ENCODE peak calls at places on chromosome 13, in ten cellular contexts. B is cardiac fibroblast, W is BE2C, S is HFF-Myc, D is CD14-positive monocyte, R is WTC11, N is neural crest cell, J is progenitor cell of endocrine pancreas, U is ascending aorta, Q is fibroblast of pulmonary artery. E is an unnamed sample.

GRCh38 chr13:113863511-113864302 is at the start of gene GAS6:
- DNase-seq in B (peak; percentile 35), W (peak; percentile 49), S (no peak), D (no peak), R (peak; percentile 57), N (peak; percentile 40), J (peak; percentile 41), U (no peak), Q (peak; percentile 35), E (peak; percentile 73)

GRCh38 chr13:74301200-74302063 is 167.2 kb upstream of the KLF12 start:
- DNase-seq in B (no peak), W (no peak), S (no peak), D (no peak), R (peak; percentile 17), N (no peak), J (no peak), U (no peak), Q (no peak), E (no peak)

GRCh38 chr13:54768214-54768613 is 1739.6 kb downstream of the OLFM4 start:
- DNase-seq in B (no peak), W (no peak), S (no peak), D (no peak), R (no peak), N (no peak), J (no peak), U (no peak), Q (no peak), E (no peak)

GRCh38 chr13:41098761-41099160 is 33.8 kb downstream of the KBTBD6 start:
- DNase-seq in B (no peak), W (no peak), S (no peak), D (no peak), R (no peak), N (no peak), J (no peak), U (no peak), Q (no peak), E (no peak)

GRCh38 chr13:75194717-75195116 is 287.3 kb downstream of the TBC1D4 start:
- DNase-seq in B (peak; percentile 83), W (no peak), S (no peak), D (no peak), R (no peak), N (no peak), J (no peak), U (no peak), Q (peak; percentile 16), E (no peak)

GRCh38 chr13:24923305-24923640 is 159.3 kb downstream of the RNF17 start:
- DNase-seq in B (peak; percentile 88), W (no peak), S (no peak), D (no peak), R (no peak), N (no peak), J (no peak), U (no peak), Q (peak; percentile 86), E (no peak)

GRCh38 chr13:51125495-51126226 is 14.6 kb upstream of the C13orf42 start:
- DNase-seq in B (peak; percentile 70), W (peak; percentile 69), S (no peak), D (peak; percentile 62), R (peak; percentile 66), N (peak; percentile 57), J (no peak), U (no peak), Q (peak; percentile 68), E (no peak)

GRCh38 chr13:46478641-46479040 is 74.3 kb upstream of the LRCH1 start:
- DNase-seq in B (peak; percentile 11), W (no peak), S (no peak), D (no peak), R (no peak), N (no peak), J (no peak), U (no peak), Q (no peak), E (no peak)

GRCh38 chr13:38685974-38686571 is 804 bp upstream of the FREM2 start:
- DNase-seq in B (no peak), W (no peak), S (no peak), D (no peak), R (peak; percentile 58), N (no peak), J (peak; percentile 14), U (no peak), Q (peak; percentile 13), E (no peak)

GRCh38 chr13:41917641-41918040 is 43.3 kb downstream of the VWA8 start:
- DNase-seq in B (peak; percentile 60), W (no peak), S (no peak), D (no peak), R (no peak), N (no peak), J (no peak), U (no peak), Q (peak; percentile 66), E (no peak)

GRCh38 chr13:28324181-28324789 is 170.6 kb downstream of the FLT1 start:
- DNase-seq in B (peak; percentile 80), W (peak; percentile 80), S (no peak), D (peak; percentile 67), R (peak; percentile 75), N (peak; percentile 61), J (peak; percentile 37), U (no peak), Q (peak; percentile 82), E (peak; percentile 56)

GRCh38 chr13:76792680-76793334 is 93.4 kb downstream of the KCTD12 start:
- DNase-seq in B (peak; percentile 85), W (no peak), S (no peak), D (no peak), R (no peak), N (no peak), J (no peak), U (no peak), Q (peak; percentile 80), E (no peak)

GRCh38 chr13:27038323-27038722 is 133.3 kb downstream of the USP12 start:
- DNase-seq in B (peak; percentile 78), W (no peak), S (no peak), D (no peak), R (no peak), N (no peak), J (no peak), U (no peak), Q (peak; percentile 69), E (no peak)

GRCh38 chr13:40564342-40564997 is 102.0 kb downstream of the FOXO1 start:
- DNase-seq in B (peak; percentile 39), W (no peak), S (no peak), D (no peak), R (no peak), N (no peak), J (no peak), U (no peak), Q (peak; percentile 34), E (no peak)

GRCh38 chr13:110352735-110353134 is 45.7 kb downstream of the COL4A2 start:
- DNase-seq in B (no peak), W (peak; percentile 25), S (no peak), D (no peak), R (peak; percentile 83), N (no peak), J (no peak), U (no peak), Q (no peak), E (no peak)
- TF ChIP-seq CTCF in B (no peak), W (peak; percentile 36), S (peak; percentile 48), D (no peak), R (peak; percentile 65), N (peak; percentile 14), J (peak; percentile 25), U (no peak), Q (peak; percentile 20), E (no peak)

DNA sequence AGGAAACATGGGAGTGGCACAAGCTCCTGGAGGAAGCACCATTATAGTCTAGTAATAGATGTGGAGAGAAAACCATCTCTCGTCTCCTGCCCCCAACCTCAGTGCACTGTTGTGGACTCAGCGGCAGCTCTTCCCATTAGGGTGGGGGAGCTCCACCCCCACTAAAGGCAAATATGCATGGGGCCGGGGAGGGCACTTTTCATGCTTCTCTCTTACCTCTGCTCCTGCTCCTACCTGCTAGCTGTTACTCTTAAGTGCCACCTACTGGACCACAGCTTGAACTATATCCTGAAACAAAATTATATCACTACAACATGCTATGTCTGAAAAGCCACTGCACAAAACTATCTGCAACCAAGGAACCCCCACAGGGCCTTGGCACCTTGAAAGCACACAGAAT is 112.6 kb upstream of the DACH1 start:
- DNase-seq in B (no peak), W (peak; percentile 8), S (no peak), D (no peak), R (peak; percentile 22), N (no peak), J (no peak), U (no peak), Q (peak; percentile 8), E (no peak)
- TF ChIP-seq CTCF in B (no peak), W (peak; percentile 70), S (no peak), D (no peak), R (peak; percentile 28), N (peak; percentile 55), J (peak; percentile 59), U (no peak), Q (peak; percentile 21), E (peak; percentile 61)

GRCh38 chr13:71306821-71307220 is 560.2 kb downstream of the DACH1 start:
- DNase-seq in B (no peak), W (no peak), S (no peak), D (no peak), R (no peak), N (no peak), J (no peak), U (no peak), Q (no peak), E (no peak)

GRCh38 chr13:71300602-71301001 is 566.4 kb downstream of the DACH1 start:
- DNase-seq in B (no peak), W (no peak), S (no peak), D (no peak), R (no peak), N (no peak), J (no peak), U (no peak), Q (no peak), E (no peak)

GRCh38 chr13:71309905-71310304 is 557.1 kb downstream of the DACH1 start:
- DNase-seq in B (no peak), W (no peak), S (no peak), D (no peak), R (no peak), N (no peak), J (no peak), U (no peak), Q (no peak), E (no peak)

GRCh38 chr13:71303144-71303543 is 563.9 kb downstream of the DACH1 start:
- DNase-seq in B (peak; percentile 2), W (no peak), S (no peak), D (no peak), R (no peak), N (no peak), J (no peak), U (no peak), Q (peak; percentile 11), E (no peak)

DNA sequence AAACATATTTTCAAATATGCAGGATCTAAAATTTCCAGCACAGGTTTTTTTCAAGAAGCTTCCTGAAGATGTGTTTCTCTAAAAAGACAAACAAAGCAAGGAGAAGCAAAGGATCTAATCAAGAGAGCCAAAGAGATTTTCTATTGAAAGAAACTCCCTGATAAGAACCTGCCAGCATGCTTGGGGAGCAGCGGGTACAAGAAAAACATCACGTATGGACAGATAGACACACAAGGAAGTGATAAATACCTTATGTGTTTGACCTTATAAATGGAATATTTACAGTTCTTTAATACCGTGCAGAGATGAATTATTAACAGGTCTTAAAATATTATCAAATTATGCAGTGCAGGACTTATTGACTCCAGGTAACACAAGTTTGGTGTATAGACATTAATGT is 562.1 kb downstream of the DACH1 start:
- DNase-seq in B (no peak), W (no peak), S (no peak), D (no peak), R (no peak), N (no peak), J (no peak), U (no peak), Q (no peak), E (no peak)
- TF ChIP-seq CTCF in B (no peak), W (no peak), S (no peak), D (no peak), R (no peak), N (no peak), J (no peak), U (no peak), Q (no peak), E (no peak)

GRCh38 chr13:109998808-109999528 is 212.6 kb upstream of the IRS2 start:
- DNase-seq in B (peak; percentile 71), W (no peak), S (no peak), D (no peak), R (no peak), N (no peak), J (no peak), U (no peak), Q (peak; percentile 84), E (no peak)
- TF ChIP-seq CTCF in B (no peak), W (no peak), S (no peak), D (no peak), R (no peak), N (no peak), J (no peak), U (no peak), Q (no peak), E (peak; percentile 14)